ENCODE peak calls at places on chromosomes 12 and 14, in four cellular contexts. A is mesenchymal stem cell, V is amniotic epithelial cell, T is lower lobe of right lung. H is an unnamed sample.

GRCh38 chr14:104291123-104292000 is 153.0 kb downstream of the KIF26A start:
- DNase-seq in A (no peak), T (peak; percentile 25), V (no peak), H (no peak)

GRCh38 chr14:77372304-77372841 is 4.5 kb downstream of the TMED8 start:
- DNase-seq in T (no peak), A (peak; percentile 95), V (peak; percentile 43), H (no peak)

GRCh38 chr12:42574879-42575278 is 14.7 kb downstream of the PRICKLE1 start:
- DNase-seq in V (no peak), T (no peak), A (no peak), H (no peak)

GRCh38 chr12:131116437-131117117 is 162.9 kb downstream of the ADGRD1 start:
- DNase-seq in V (no peak), T (peak; percentile 28), A (no peak), H (no peak)

GRCh38 chr14:78075610-78076277 is 94.4 kb upstream of the NRXN3 start:
- DNase-seq in A (no peak), T (no peak), V (no peak), H (no peak)

GRCh38 chr14:101466456-101467180 is 94.7 kb upstream of the DIO3 start:
- DNase-seq in V (no peak), T (no peak), A (no peak), H (no peak)

GRCh38 chr12:80040075-80040738 is 59.1 kb upstream of the OTOGL start:
- DNase-seq in V (peak; percentile 72), T (no peak), A (peak; percentile 93), H (peak; percentile 4)

GRCh38 chr12:53207042-53207441 is at the start of gene ITGB7:
- DNase-seq in A (no peak), T (no peak), V (no peak), H (peak; percentile 87)

GRCh38 chr12:100661300-100661951 is 87.9 kb downstream of the GAS2L3 start:
- DNase-seq in A (peak; percentile 32), T (no peak), V (peak; percentile 9), H (no peak)

GRCh38 chr12:113298861-113299545 is 35.9 kb downstream of the SLC8B1 start:
- DNase-seq in T (no peak), A (no peak), V (no peak), H (no peak)

GRCh38 chr12:52029686-52030085 is 21.6 kb upstream of the NR4A1 start:
- DNase-seq in V (no peak), T (peak; percentile 67), A (peak; percentile 85), H (no peak)

GRCh38 chr14:26729851-26730250 is 132.0 kb upstream of the NOVA1 start:
- DNase-seq in T (no peak), A (no peak), V (no peak), H (no peak)

GRCh38 chr14:99034711-99035171 is 237.3 kb downstream of the BCL11B start:
- DNase-seq in A (no peak), V (no peak), T (no peak), H (no peak)

GRCh38 chr12:104463371-104463770 is 6.6 kb downstream of the CHST11 start:
- DNase-seq in T (no peak), V (no peak), A (no peak), H (no peak)

GRCh38 chr12:112868459-112869041 is 38.2 kb upstream of the OAS1 start:
- DNase-seq in A (no peak), V (no peak), T (no peak), H (no peak)

GRCh38 chr12:77609016-77609415 is 221.7 kb upstream of the NAV3 start:
- DNase-seq in T (no peak), V (no peak), A (no peak), H (no peak)

GRCh38 chr12:84858796-84859195 is 53.8 kb downstream of the SLC6A15 start:
- DNase-seq in A (no peak), T (no peak), V (peak; percentile 14), H (no peak)

GRCh38 chr12:120737557-120738251 is 12.1 kb downstream of the ACADS start:
- DNase-seq in A (peak; percentile 22), T (no peak), V (no peak), H (no peak)